ENCODE peak calls at places on chromosomes 3 and 15, in ten cellular contexts. D, L, M, U, N, A, G, W, Y and T are unnamed samples.

GRCh38 chr15:46251873-46252272 is 617.0 kb downstream of the SQOR start:
- DNase-seq in N (no peak), L (no peak), G (no peak), Y (no peak), A (no peak), M (no peak), W (no peak), D (no peak), U (no peak), T (no peak)

GRCh38 chr3:12627371-12627770 is 36.5 kb downstream of the RAF1 start:
- DNase-seq in A (no peak), L (no peak), W (no peak), D (no peak), Y (no peak), U (peak; percentile 11), G (no peak), M (no peak), N (no peak), T (no peak)

GRCh38 chr15:66024998-66025397 is 155.7 kb downstream of the RAB11A start:
- DNase-seq in U (no peak), Y (no peak), M (no peak), G (no peak), L (no peak), D (no peak), A (no peak), W (no peak), N (peak; percentile 20), T (no peak)

GRCh38 chr3:183954875-183955274 is 62.8 kb downstream of the ABCC5 start:
- DNase-seq in A (no peak), L (no peak), W (no peak), N (no peak), U (no peak), Y (no peak), G (no peak), M (no peak), D (no peak), T (no peak)

GRCh38 chr3:14703791-14704190 is 28.9 kb downstream of the C3orf20 start:
- DNase-seq in D (no peak), G (no peak), W (no peak), M (no peak), U (no peak), Y (no peak), A (no peak), L (no peak), N (no peak), T (no peak)

GRCh38 chr3:69535613-69536012 is 149.7 kb upstream of the FRMD4B start:
- DNase-seq in D (no peak), N (no peak), G (no peak), M (no peak), U (no peak), L (no peak), W (no peak), A (no peak), Y (no peak), T (no peak)

GRCh38 chr3:131543714-131544113 is 40.9 kb upstream of the MRPL3 start:
- DNase-seq in A (no peak), N (peak; percentile 83), W (no peak), G (no peak), D (peak; percentile 88), U (peak; percentile 59), M (no peak), L (no peak), Y (peak; percentile 41), T (no peak)

GRCh38 chr3:80696280-80696679 is 928.5 kb upstream of the ROBO1 start:
- DNase-seq in N (no peak), M (no peak), L (no peak), U (no peak), Y (no peak), G (no peak), A (peak; percentile 75), D (no peak), W (no peak), T (peak; percentile 65)

GRCh38 chr3:130759692-130760338 is 13.2 kb upstream of the PIK3R4 start:
- DNase-seq in D (no peak), M (peak; percentile 43), Y (no peak), A (no peak), L (peak; percentile 28), G (peak; percentile 19), W (peak; percentile 26), N (peak; percentile 22), U (peak; percentile 45), T (peak; percentile 1)